ENCODE peak calls at places on chromosomes 1 and 21, in four cellular contexts. R, T, Q and X are unnamed samples.

GRCh38 chr1:61050541-61051454 is 31.6 kb upstream of the NFIA start:
- DNase-seq in R (no peak), Q (peak; percentile 86), T (peak; percentile 79), X (no peak)

GRCh38 chr1:78040484-78041089 is 5.2 kb upstream of the GIPC2 start:
- DNase-seq in Q (no peak), T (no peak), R (no peak), X (no peak)

GRCh38 chr1:207823531-207823879 is 71.7 kb downstream of the CD46 start:
- DNase-seq in T (no peak), Q (no peak), R (no peak), X (no peak)

GRCh38 chr21:46366561-46366960 is 42.6 kb downstream of the PCNT start:
- DNase-seq in T (no peak), Q (no peak), R (no peak), X (no peak)

GRCh38 chr1:224565611-224566406 is 50.3 kb upstream of the CNIH3 start:
- DNase-seq in T (no peak), R (no peak), Q (no peak), X (no peak)

GRCh38 chr1:235671992-235672391 is 22.4 kb upstream of the GNG4 start:
- DNase-seq in Q (no peak), R (no peak), T (no peak), X (no peak)

GRCh38 chr1:20322081-20322824 is 31.6 kb downstream of the VWA5B1 start:
- DNase-seq in R (peak; percentile 51), Q (no peak), T (no peak), X (no peak)

GRCh38 chr1:4624141-4624715 is 30.2 kb upstream of the AJAP1 start:
- DNase-seq in R (no peak), T (no peak), Q (no peak), X (no peak)

GRCh38 chr1:159970932-159971342 is 16.9 kb upstream of the SLAMF9 start:
- DNase-seq in R (no peak), T (no peak), Q (no peak), X (peak; percentile 93)

GRCh38 chr1:179930867-179931266 is 23.7 kb upstream of the CEP350 start:
- DNase-seq in Q (no peak), R (no peak), T (no peak), X (no peak)

GRCh38 chr1:150957666-150958065 is 17.0 kb downstream of the CERS2 start:
- DNase-seq in R (no peak), Q (no peak), T (no peak), X (no peak)

GRCh38 chr1:150955274-150955673 is 19.4 kb downstream of the CERS2 start:
- DNase-seq in T (peak; percentile 7), R (no peak), Q (no peak), X (no peak)

GRCh38 chr1:150960646-150961045 is 14.0 kb downstream of the CERS2 start:
- DNase-seq in T (no peak), R (no peak), Q (no peak), X (no peak)

DNA sequence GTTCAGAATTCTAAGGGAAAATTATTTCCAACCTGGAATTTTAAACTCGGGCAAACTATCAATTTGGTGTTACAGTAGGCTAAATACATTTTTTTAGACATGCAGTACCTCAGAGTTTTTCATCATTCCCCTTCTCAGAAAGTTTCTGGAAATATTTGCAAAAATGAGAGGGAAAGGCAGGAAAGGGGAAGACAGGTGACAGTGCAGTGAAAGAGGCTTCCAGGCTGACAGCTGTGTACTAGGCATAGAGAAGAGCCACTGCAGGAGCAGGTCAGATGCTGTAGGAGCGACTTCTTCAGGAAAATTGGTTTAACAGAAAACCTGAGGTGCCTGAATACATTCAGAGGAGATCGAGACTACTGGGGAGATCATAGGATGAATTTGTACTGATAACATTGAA is 19.9 kb downstream of the CERS2 start:
- DNase-seq in Q (no peak), T (peak; percentile 7), R (no peak), X (no peak)
- TF ChIP-seq FOXM1 in Q (no peak), T (no peak), R (no peak), X (no peak)

DNA sequence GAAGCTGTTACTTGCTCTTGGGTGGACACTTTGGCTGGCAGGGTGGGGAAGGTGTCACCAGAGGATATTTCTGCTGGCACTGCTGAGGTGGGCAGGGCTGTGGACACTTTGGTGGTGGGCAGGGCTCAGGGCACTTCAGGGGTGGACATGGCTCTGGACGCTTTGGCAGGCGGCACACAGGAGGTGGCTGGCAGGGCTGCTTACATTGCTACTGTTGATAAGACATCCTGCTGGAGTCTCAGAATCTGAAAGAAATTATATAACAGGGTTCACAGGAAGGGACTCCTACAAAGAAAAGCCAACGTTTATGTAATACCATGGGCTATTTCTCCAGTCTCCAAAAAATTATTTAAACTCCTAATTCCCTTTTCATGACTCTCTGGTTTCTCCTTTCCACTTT is 10.2 kb downstream of the SPRR2G start:
- DNase-seq in T (no peak), R (no peak), Q (no peak), X (no peak)
- TF ChIP-seq MAX in T (no peak), R (no peak), Q (no peak), X (no peak)

DNA sequence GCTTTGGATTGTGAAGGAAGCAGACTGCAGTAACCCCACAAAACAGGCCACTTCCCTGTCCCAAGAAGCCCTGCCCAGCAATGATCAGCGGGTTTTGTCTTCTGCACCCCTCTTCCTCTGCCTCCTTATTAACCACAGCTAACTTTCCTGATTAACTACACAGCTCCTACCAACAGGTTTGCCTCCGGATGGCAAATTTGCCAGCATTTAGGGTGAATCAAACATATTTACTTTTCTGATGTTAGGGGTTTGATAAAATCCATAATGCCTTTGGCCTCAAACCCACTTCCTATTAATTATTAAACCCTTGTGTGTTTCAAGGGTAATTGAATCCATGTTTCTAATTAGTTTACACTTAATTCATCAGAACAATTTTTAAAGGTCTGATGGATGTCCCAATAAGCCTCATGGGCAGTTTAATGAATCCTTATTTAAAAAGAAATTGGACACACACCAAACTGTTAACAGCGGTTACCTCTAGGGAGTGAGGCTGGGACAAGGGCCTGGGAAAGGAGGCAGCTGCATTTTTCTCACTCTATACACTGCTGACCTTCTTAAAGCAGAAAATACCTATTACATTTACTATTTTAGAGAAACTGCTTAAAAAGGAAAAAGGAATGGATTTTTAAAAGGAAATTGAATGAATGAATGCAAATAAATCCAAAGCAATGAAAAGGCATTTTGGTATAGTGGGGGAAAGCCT is 91.9 kb downstream of the CSMD2 start:
- DNase-seq in T (no peak), R (no peak), Q (peak; percentile 38), X (no peak)
- TF ChIP-seq FOXM1 in T (no peak), R (no peak), Q (no peak), X (no peak)

DNA sequence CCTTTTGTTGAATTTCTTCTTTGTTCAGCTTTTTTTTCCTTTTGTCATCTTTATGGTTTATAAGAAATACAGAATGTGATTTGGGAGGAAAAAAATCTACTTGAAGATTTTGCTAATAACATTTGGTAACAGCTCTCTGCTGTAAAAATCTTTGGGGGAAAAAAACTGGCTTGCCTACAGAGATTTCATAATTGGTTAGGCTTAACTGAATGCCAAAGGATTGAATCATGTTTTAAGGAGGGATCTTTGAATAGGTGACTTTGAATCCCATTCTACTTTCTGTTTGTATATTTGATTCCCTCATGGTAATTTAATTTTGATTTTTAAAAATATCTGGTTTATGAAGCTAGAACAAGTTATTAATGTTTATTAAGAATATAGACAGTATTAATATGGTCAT is 3.2 kb downstream of the BTF3L4 start:
- DNase-seq in T (no peak), Q (no peak), R (no peak), X (no peak)
- TF ChIP-seq MAX in T (no peak), Q (no peak), R (no peak), X (no peak)

DNA sequence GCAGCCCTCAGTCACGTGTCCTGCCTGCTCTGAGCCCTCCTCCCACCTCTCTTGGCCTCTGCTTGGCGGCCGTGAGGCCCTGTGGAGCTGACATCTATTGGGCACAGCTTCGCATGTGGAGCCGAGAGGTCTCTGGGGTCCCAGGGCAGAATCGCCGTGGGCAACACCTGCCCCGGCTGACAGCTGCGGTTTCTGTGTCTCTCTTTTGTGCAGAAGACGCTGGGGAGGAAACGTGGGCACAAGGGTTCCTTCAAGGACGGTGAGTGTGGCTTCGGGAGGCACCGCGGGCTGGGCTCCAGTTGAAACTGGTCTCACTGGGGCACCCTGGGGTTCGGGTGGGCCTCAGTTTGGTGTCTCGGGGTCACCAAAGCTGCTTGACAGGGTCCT is 11.5 kb downstream of the ARHGEF16 start:
- DNase-seq in T (peak; percentile 36), R (no peak), Q (no peak), X (no peak)
- TF ChIP-seq FOXM1 in T (no peak), R (no peak), Q (no peak), X (no peak)

DNA sequence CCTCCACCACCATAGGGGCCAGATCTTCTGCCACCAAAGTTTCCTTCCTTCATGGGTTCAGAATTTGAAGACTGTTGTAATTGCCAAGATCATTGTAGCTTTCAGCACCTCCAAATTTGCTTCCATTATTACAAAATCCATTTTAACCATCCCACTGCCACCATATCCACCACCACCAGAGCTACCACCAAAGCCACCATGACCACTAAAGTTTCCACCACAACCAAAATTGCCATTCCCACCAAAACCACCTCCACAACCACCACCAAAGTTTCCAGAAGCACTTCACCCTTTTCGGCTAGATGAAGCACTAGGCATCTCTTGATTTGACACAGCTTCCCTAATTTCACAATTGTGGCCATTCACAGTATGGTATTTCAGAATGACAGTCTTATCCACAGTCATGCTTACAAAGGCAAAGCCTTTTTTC is 45.2 kb downstream of the SLC30A7 start:
- DNase-seq in R (peak; percentile 8), T (no peak), Q (no peak), X (no peak)
- TF ChIP-seq MAX in R (no peak), T (no peak), Q (no peak), X (no peak)

GRCh38 chr1:201363455-201363854 is 14.0 kb downstream of the TNNT2 start:
- DNase-seq in Q (no peak), T (no peak), R (no peak), X (no peak)
- TF ChIP-seq FOXM1 in Q (no peak), T (no peak), R (no peak), X (no peak)

GRCh38 chr1:21586926-21587601 is 77.8 kb downstream of the ALPL start:
- DNase-seq in R (no peak), T (peak; percentile 90), Q (peak; percentile 80), X (peak; percentile 69)
- TF ChIP-seq MAX in R (no peak), T (peak; percentile 95), Q (peak; percentile 93), X (peak; percentile 95)

GRCh38 chr1:167635941-167636340 is 5.9 kb downstream of the RCSD1 start:
- DNase-seq in T (no peak), Q (no peak), R (no peak), X (no peak)

GRCh38 chr1:167633258-167633944 is 3.4 kb downstream of the RCSD1 start:
- DNase-seq in R (no peak), Q (no peak), T (no peak), X (no peak)

GRCh38 chr1:167634435-167634834 is 4.4 kb downstream of the RCSD1 start:
- DNase-seq in Q (no peak), R (no peak), T (no peak), X (no peak)

GRCh38 chr1:167638064-167638463 is 8.0 kb downstream of the RCSD1 start:
- DNase-seq in R (no peak), Q (no peak), T (no peak), X (no peak)

GRCh38 chr1:167635233-167635648 is 5.2 kb downstream of the RCSD1 start:
- DNase-seq in T (peak; percentile 64), R (no peak), Q (no peak), X (no peak)
- TF ChIP-seq FOXM1 in T (no peak), R (no peak), Q (no peak), X (no peak)